ENCODE peak calls at places on chromosomes 11 and 22, in four cellular contexts. P is NCI-H1417 treated with DMSO at 0.1 percent for 48 hours; G is ureter; W is stimulated activated CD4-positive, alpha-beta T cell treated with anti-CD3 and anti-CD28 coated beads, Interleukin-1b, Interleukin-23, amount 100 ng/mL, for 1 hour. H is an unnamed sample.

GRCh38 chr11:16744128-16744725 is 5.8 kb downstream of the C11orf58 start:
- DNase-seq in P (no peak), G (no peak), W (no peak), H (no peak)

GRCh38 chr22:48554893-48555552 is 1272.7 kb downstream of the BRD1 start:
- DNase-seq in P (no peak), G (no peak), W (no peak), H (no peak)

GRCh38 chr11:116096596-116096995 is 592.4 kb upstream of the CADM1 start:
- DNase-seq in P (no peak), G (no peak), W (no peak), H (no peak)

GRCh38 chr11:2699185-2699530 is 636 bp downstream of the KCNQ1OT1 start:
- DNase-seq in P (no peak), G (no peak), W (no peak), H (no peak)

GRCh38 chr11:46513934-46514342 is 79.9 kb downstream of the AMBRA1 start:
- DNase-seq in P (peak), G (peak), W (no peak), H (no peak)

GRCh38 chr11:126591966-126592489 is 236.5 kb downstream of the ST3GAL4 start:
- DNase-seq in P (no peak), G (no peak), W (no peak), H (no peak)

GRCh38 chr22:42069801-42070516 is 653 bp downstream of the NAGA start:
- DNase-seq in P (no peak), G (no peak), W (no peak), H (no peak)

GRCh38 chr11:70020336-70021214 is 57.5 kb upstream of the ANO1 start:
- DNase-seq in P (no peak), G (no peak), W (no peak), H (no peak)

GRCh38 chr11:27694992-27695391 is 5.3 kb downstream of the BDNF start:
- DNase-seq in P (no peak), G (no peak), W (no peak), H (no peak)

GRCh38 chr11:133835258-133836075 is 9.8 kb downstream of the SPATA19 start:
- DNase-seq in P (peak), G (no peak), W (no peak), H (peak)

GRCh38 chr11:118628432-118628831 is 21.0 kb downstream of the PHLDB1 start:
- DNase-seq in P (no peak), G (no peak), W (no peak), H (no peak)

GRCh38 chr11:110123003-110123402 is 29.8 kb downstream of the ZC3H12C start:
- DNase-seq in P (no peak), G (no peak), W (no peak), H (no peak)

GRCh38 chr11:1756791-1757771 is 6.6 kb downstream of the CTSD start:
- DNase-seq in P (no peak), G (no peak), W (no peak), H (no peak)

GRCh38 chr11:118488480-118489109 is 38.7 kb upstream of the TTC36 start:
- DNase-seq in P (peak), G (peak), W (peak), H (peak)

GRCh38 chr22:33747576-33748180 is 172.6 kb downstream of the LARGE1 start:
- DNase-seq in P (peak), G (no peak), W (no peak), H (no peak)

GRCh38 chr11:33258631-33259184 is 1.5 kb downstream of the HIPK3 start:
- DNase-seq in P (no peak), G (no peak), W (no peak), H (no peak)

GRCh38 chr11:117445097-117445658 is 117.5 kb downstream of the CEP164 start:
- DNase-seq in P (no peak), G (no peak), W (no peak), H (no peak)

GRCh38 chr22:30906946-30907345 is 61.6 kb downstream of the MORC2 start:
- DNase-seq in P (no peak), G (no peak), W (no peak), H (no peak)

GRCh38 chr22:45516163-45516562 is 13.5 kb downstream of the FBLN1 start:
- DNase-seq in P (no peak), G (no peak), W (no peak), H (no peak)

GRCh38 chr11:15622231-15622890 is 507.6 kb downstream of the INSC start:
- DNase-seq in P (no peak), G (no peak), W (no peak), H (no peak)

GRCh38 chr22:42719656-42720262 is 911 bp downstream of the A4GALT start:
- DNase-seq in P (no peak), G (no peak), W (no peak), H (no peak)

GRCh38 chr11:113014262-113014661 is 53.0 kb downstream of the NCAM1 start:
- DNase-seq in P (no peak), G (no peak), W (no peak), H (no peak)

H was measured in H1.